ENCODE peak calls at places on chromosome 16, in nine cellular contexts. K is HS-27A; L is HFF-Myc; D is NCI-H748 treated with DMSO at 0.1 percent for 48 hours; P is Kasumi-1; S is endothelial cell; C is stimulated activated CD4-positive, alpha-beta T cell treated with anti-CD3 and anti-CD28 coated beads, Interleukin-1b, Interleukin-23, amount 100 ng/mL, for 24 hours; A is activated T-helper 2 cell treated with anti-CD3 and anti-CD28 coated beads, Interferon-gamma antibody, Interleukin-2, Interleukin-4, amounts not matched to agents 10 μg/mL and 5 μg/mL and 100 μg/mL, durations not matched to agents 14 hours and 24 hours and 36 hours; F is lower leg skin. M is an unnamed sample.

GRCh38 chr16:47574091-47575054 is 113.2 kb downstream of the PHKB start:
- DNase-seq in K (peak), L (peak), P (no peak), F (no peak), S (no peak), A (no peak), D (no peak), C (peak), M (peak)

GRCh38 chr16:57186630-57187507 is 740 bp downstream of the RSPRY1 start:
- DNase-seq in C (no peak), K (no peak), P (peak), S (peak), F (no peak), A (peak), L (no peak), D (no peak), M (peak)

GRCh38 chr16:65704866-65705265 is 583.0 kb upstream of the CDH11 start:
- DNase-seq in A (no peak), C (no peak), P (peak), K (no peak), F (no peak), D (no peak), S (peak), L (no peak), M (no peak)

GRCh38 chr16:88956546-88957455 is 20.2 kb downstream of the CBFA2T3 start:
- DNase-seq in P (no peak), A (no peak), C (no peak), D (no peak), L (no peak), F (no peak), S (no peak), K (no peak), M (no peak)

GRCh38 chr16:55323637-55324490 is at the start of gene IRX6:
- DNase-seq in D (peak), S (peak), L (no peak), A (no peak), K (no peak), P (no peak), F (peak), C (no peak), M (no peak)

GRCh38 chr16:50711862-50712567 is 18.6 kb downstream of the NOD2 start:
- DNase-seq in D (no peak), F (no peak), S (no peak), C (no peak), L (no peak), K (no peak), P (no peak), A (no peak), M (no peak)

GRCh38 chr16:50299508-50300105 is 33.3 kb downstream of the ADCY7 start:
- DNase-seq in F (no peak), K (no peak), C (no peak), A (no peak), D (no peak), S (no peak), P (no peak), L (no peak), M (no peak)

GRCh38 chr16:11871193-11871592 is 19.9 kb upstream of the RSL1D1 start:
- DNase-seq in F (no peak), C (no peak), S (peak), D (no peak), L (no peak), A (no peak), K (no peak), P (no peak), M (peak)

GRCh38 chr16:53035176-53035942 is 17.3 kb downstream of the CHD9NB start:
- DNase-seq in C (no peak), D (no peak), P (no peak), K (no peak), A (no peak), L (no peak), F (no peak), S (no peak), M (no peak)

GRCh38 chr16:964696-965395 is 5.9 kb downstream of the LMF1 start:
- DNase-seq in D (no peak), P (no peak), L (no peak), A (peak), S (no peak), C (peak), K (no peak), F (no peak), M (no peak)

GRCh38 chr16:7148606-7149005 is 184.0 kb upstream of the RBFOX1 start:
- DNase-seq in P (no peak), A (no peak), C (no peak), F (no peak), D (no peak), L (no peak), S (no peak), K (no peak), M (no peak)

GRCh38 chr16:89396156-89396555 is 94.2 kb downstream of the ANKRD11 start:
- DNase-seq in P (no peak), C (no peak), L (no peak), F (no peak), S (no peak), A (no peak), K (no peak), D (no peak), M (no peak)

GRCh38 chr16:87076331-87076949 is 240.8 kb downstream of the C16orf95 start:
- DNase-seq in P (no peak), C (no peak), S (no peak), F (no peak), L (no peak), D (no peak), K (no peak), A (no peak), M (no peak)

GRCh38 chr16:70768205-70768580 is 32.8 kb downstream of the VAC14 start:
- DNase-seq in C (no peak), K (no peak), P (no peak), F (no peak), L (no peak), D (no peak), S (no peak), A (no peak), M (no peak)

GRCh38 chr16:88297178-88297720 is 85.5 kb upstream of the ZNF469 start:
- DNase-seq in D (no peak), P (no peak), L (no peak), F (no peak), A (no peak), K (no peak), S (no peak), C (no peak), M (no peak)

GRCh38 chr16:1030381-1030901 is 42.1 kb upstream of the SSTR5 start:
- DNase-seq in C (no peak), K (no peak), D (no peak), L (no peak), F (no peak), S (no peak), A (no peak), P (no peak), M (no peak)

GRCh38 chr16:54883358-54883757 is 47.3 kb upstream of the IRX5 start:
- DNase-seq in D (no peak), K (no peak), P (no peak), L (no peak), S (no peak), A (no peak), C (no peak), F (no peak), M (no peak)

GRCh38 chr16:78210305-78210704 is 110.9 kb downstream of the WWOX start:
- DNase-seq in D (no peak), S (no peak), P (no peak), K (no peak), A (no peak), L (no peak), C (no peak), F (no peak), M (peak)

GRCh38 chr16:66277311-66278070 is 89.0 kb upstream of the CDH5 start:
- DNase-seq in K (no peak), P (no peak), A (no peak), D (no peak), L (no peak), C (no peak), F (no peak), S (no peak), M (no peak)

GRCh38 chr16:65318138-65318537 is 196.3 kb upstream of the CDH11 start:
- DNase-seq in S (no peak), D (no peak), F (no peak), C (no peak), K (no peak), L (peak), P (no peak), A (no peak), M (no peak)

GRCh38 chr16:27867122-27868110 is 196.1 kb downstream of the GSG1L start:
- DNase-seq in D (peak), L (peak), K (peak), F (peak), C (peak), S (peak), P (peak), A (peak), M (peak)

GRCh38 chr16:626787-627457 is 3.9 kb upstream of the WFIKKN1 start:
- DNase-seq in S (no peak), D (no peak), F (no peak), C (no peak), L (peak), A (no peak), P (no peak), K (peak), M (peak)

GRCh38 chr16:14196539-14196938 is 125.4 kb downstream of the MRTFB start:
- DNase-seq in C (no peak), D (peak), A (no peak), P (peak), F (no peak), S (no peak), L (no peak), K (no peak), M (no peak)

GRCh38 chr16:24077989-24078388 is 178.1 kb upstream of the CACNG3 start:
- DNase-seq in F (no peak), S (no peak), C (no peak), A (no peak), P (no peak), K (no peak), L (no peak), D (no peak), M (no peak)

GRCh38 chr16:85291302-85292148 is 179.3 kb upstream of the CIBAR2 start:
- DNase-seq in F (no peak), S (no peak), P (no peak), L (no peak), C (no peak), D (no peak), A (no peak), K (no peak), M (no peak)

GRCh38 chr16:73915939-73916451 is 380.6 kb upstream of the PSMD7 start:
- DNase-seq in A (no peak), P (no peak), F (no peak), C (no peak), K (no peak), S (no peak), D (no peak), L (no peak), M (no peak)

GRCh38 chr16:50300942-50301625 is 34.7 kb downstream of the ADCY7 start:
- DNase-seq in C (no peak), P (no peak), A (no peak), S (no peak), K (no peak), F (no peak), D (no peak), L (no peak), M (no peak)

GRCh38 chr16:1037023-1037933 is 35.3 kb upstream of the SSTR5 start:
- DNase-seq in C (no peak), K (no peak), F (no peak), D (no peak), S (no peak), P (no peak), A (no peak), L (no peak), M (no peak)

GRCh38 chr16:76749780-76750375 is 441.1 kb upstream of the MON1B start:
- DNase-seq in C (no peak), F (no peak), L (no peak), A (no peak), S (no peak), D (peak), K (no peak), P (no peak), M (no peak)

GRCh38 chr16:14172200-14172805 is 101.2 kb downstream of the MRTFB start:
- DNase-seq in S (no peak), F (no peak), K (no peak), C (no peak), A (no peak), P (no peak), D (no peak), L (peak), M (peak)